ENCODE peak calls at places on chromosomes 13 and 19, in four cellular contexts. L, A, K and Z are unnamed samples.

GRCh38 chr19:41808663-41809566 is 12.5 kb downstream of the CEACAM3 start:
- DNase-seq in A (no peak), K (no peak), L (no peak), Z (peak; percentile 16)

GRCh38 chr13:35343417-35343816 is 133.1 kb downstream of the MAB21L1 start:
- DNase-seq in K (no peak), L (no peak), A (no peak), Z (no peak)

GRCh38 chr19:55146078-55146647 is 2.8 kb downstream of the TNNT1 start:
- DNase-seq in A (peak; percentile 64), L (peak; percentile 85), K (no peak), Z (peak; percentile 43)

GRCh38 chr13:18948664-18949488 is 232.7 kb downstream of the TUBA3C start:
- DNase-seq in L (no peak), K (no peak), A (no peak), Z (no peak)

GRCh38 chr13:70723732-70724131 is 615.5 kb upstream of the KLHL1 start:
- DNase-seq in L (peak; percentile 1), A (no peak), K (no peak), Z (no peak)

GRCh38 chr19:54551293-54551692 is 22.3 kb upstream of the LILRA2 start:
- DNase-seq in L (no peak), K (peak; percentile 67), A (no peak), Z (no peak)

GRCh38 chr13:52848455-52849190 is at the start of gene PCDH8:
- DNase-seq in A (no peak), L (no peak), K (no peak), Z (no peak)

GRCh38 chr19:33390120-33390907 is 16.8 kb downstream of the CEBPG start:
- DNase-seq in L (no peak), A (no peak), K (no peak), Z (peak; percentile 67)

GRCh38 chr19:6706633-6706958 is 13.9 kb downstream of the C3 start:
- DNase-seq in L (no peak), A (no peak), K (no peak), Z (no peak)

GRCh38 chr19:14949876-14950275 is 8.6 kb downstream of the OR7C2 start:
- DNase-seq in K (no peak), L (no peak), A (no peak), Z (no peak)

GRCh38 chr19:5867201-5868136 is 2.9 kb downstream of the FUT5 start:
- DNase-seq in K (no peak), L (no peak), A (no peak), Z (no peak)

GRCh38 chr19:10712754-10713153 is 5.1 kb upstream of the DNM2 start:
- DNase-seq in K (no peak), A (no peak), L (no peak), Z (no peak)

GRCh38 chr13:46926856-46927625 is 30.2 kb upstream of the HTR2A start:
- DNase-seq in A (no peak), L (no peak), K (no peak), Z (no peak)

GRCh38 chr19:35223084-35223790 is 5.3 kb downstream of the FAM187B start:
- DNase-seq in A (no peak), L (peak; percentile 27), K (no peak), Z (peak; percentile 34)

GRCh38 chr13:75417647-75418046 is 64.3 kb downstream of the TBC1D4 start:
- DNase-seq in K (no peak), A (no peak), L (no peak), Z (peak; percentile 15)

GRCh38 chr13:75418186-75418843 is 63.7 kb downstream of the TBC1D4 start:
- DNase-seq in A (no peak), L (no peak), K (no peak), Z (no peak)

GRCh38 chr13:75417006-75417384 is 65.0 kb downstream of the TBC1D4 start:
- DNase-seq in A (no peak), L (no peak), K (no peak), Z (peak; percentile 29)

GRCh38 chr13:75419656-75420055 is 62.3 kb downstream of the TBC1D4 start:
- DNase-seq in A (no peak), K (no peak), L (no peak), Z (no peak)

DNA sequence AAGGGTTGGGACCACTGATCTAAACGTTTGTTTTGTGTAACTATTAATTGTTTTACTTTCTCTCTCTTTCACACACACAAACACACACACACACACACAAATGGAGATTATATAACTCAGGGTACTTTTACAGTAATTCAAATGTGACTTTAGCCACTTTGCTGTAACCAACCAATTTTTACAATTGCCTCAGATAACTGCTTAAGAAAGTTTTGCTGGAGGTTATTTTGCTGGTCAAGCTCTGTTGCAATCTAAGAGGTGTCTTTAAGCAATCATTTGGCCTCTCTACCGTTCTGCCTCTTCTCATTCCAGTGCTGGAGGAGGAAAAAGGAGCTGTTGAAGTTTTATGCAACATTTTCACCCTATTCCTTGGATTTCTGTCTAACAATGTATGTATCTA is 63.0 kb downstream of the TBC1D4 start:
- DNase-seq in A (no peak), K (no peak), L (no peak), Z (peak; percentile 50)
- TF ChIP-seq POLR2A in A (no peak), K (no peak), L (no peak), Z (no peak)

DNA sequence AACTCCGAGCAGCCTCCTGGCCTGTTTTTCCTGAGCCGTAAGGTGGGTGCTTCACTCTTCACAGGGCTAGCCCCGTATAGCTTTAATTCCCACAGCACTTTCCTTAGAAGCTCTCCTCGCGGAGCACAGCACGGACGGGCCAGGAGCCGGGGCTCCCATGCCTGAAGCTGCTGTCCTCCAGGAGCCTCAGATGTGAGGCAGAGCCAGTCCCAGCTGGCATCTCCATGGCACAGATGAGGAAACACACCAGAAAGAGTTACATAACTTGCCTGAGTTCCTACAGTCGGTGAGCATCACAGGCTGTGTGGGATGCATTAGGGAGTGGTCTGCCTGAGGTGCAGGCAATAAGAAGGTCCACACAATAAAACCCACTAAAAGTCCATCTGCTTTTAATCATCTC is 118.5 kb downstream of the ATP8A2 start:
- DNase-seq in A (no peak), L (no peak), K (no peak), Z (no peak)
- TF ChIP-seq CTCF in A (no peak), L (no peak), K (no peak), Z (no peak)

DNA sequence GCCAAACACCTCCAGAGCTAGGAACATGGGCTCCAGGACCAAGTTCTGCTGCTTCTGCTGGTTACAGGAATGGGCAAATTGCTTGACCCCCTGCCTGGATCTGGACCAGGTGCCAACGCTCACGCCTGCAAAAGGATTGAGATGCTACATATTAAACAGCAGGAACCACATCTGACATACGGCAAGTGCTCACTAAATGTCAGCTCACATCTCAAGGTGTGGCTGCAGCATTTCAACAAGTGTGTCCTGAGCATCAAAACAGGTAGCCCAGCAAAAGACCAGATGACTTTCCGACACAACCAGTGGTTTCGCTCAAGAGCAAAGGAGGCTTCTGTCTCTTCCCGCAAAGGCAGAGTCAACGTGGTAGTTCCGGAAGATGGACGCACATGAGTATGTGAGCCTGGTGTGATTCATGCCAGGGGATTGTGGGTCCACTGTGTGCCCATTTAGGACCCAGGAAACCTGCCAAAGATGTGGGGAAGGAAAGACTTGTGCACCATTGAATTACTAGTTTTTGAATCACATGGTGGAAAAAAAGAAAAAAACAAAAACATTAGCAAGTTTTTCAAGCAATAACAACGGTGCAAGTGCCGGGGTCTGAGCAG is 77.8 kb downstream of the SOX1 start:
- DNase-seq in K (no peak), L (no peak), A (no peak), Z (no peak)
- TF ChIP-seq MAX in K (no peak), L (no peak), A (no peak), Z (no peak)

DNA sequence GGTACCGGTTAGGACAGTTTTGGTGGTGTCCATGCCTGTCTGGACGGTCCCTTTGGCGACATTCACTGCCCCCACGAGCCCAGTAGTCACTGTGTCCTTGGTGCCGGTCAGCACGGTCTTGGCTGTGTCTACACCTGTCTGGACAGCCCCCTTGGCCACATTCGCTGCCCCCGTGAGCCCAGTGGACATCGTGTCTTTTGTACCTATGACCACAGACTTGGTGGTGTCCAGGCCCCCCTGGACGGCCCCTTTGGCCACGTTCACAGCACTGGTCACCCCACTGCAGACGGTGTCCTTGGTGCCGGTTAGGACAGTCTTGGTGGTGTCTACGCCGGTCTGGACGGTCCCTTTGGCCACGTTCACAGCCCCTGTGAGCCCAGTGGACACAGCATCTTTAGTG is 6.2 kb downstream of the PLIN4 start:
- DNase-seq in L (no peak), A (no peak), K (no peak), Z (no peak)
- TF ChIP-seq POLR2A in L (no peak), A (no peak), K (no peak), Z (no peak)

GRCh38 chr19:28618504-28618903 is 594.4 kb downstream of the UQCRFS1 start:
- DNase-seq in L (no peak), A (no peak), K (no peak), Z (no peak)
- TF ChIP-seq CTCF in L (no peak), A (no peak), K (no peak), Z (no peak)

GRCh38 chr13:30235206-30235605 is 72.1 kb downstream of the KATNAL1 start:
- DNase-seq in A (no peak), K (no peak), L (no peak), Z (peak; percentile 9)
- TF ChIP-seq MAX in A (no peak), K (no peak), L (no peak), Z (no peak)

GRCh38 chr19:52095172-52096014 is at the start of gene ZNF841:
- DNase-seq in A (no peak), K (peak; percentile 60), L (peak; percentile 92), Z (peak; percentile 94)
- TF ChIP-seq POLR2A in A (no peak), K (peak; percentile 87), L (peak; percentile 32), Z (peak; percentile 73)

GRCh38 chr13:109123971-109124370 is 494.6 kb downstream of the MYO16 start:
- DNase-seq in A (no peak), L (no peak), K (no peak), Z (peak; percentile 68)
- TF ChIP-seq CTCF in A (no peak), L (no peak), K (no peak), Z (peak; percentile 13)

DNA sequence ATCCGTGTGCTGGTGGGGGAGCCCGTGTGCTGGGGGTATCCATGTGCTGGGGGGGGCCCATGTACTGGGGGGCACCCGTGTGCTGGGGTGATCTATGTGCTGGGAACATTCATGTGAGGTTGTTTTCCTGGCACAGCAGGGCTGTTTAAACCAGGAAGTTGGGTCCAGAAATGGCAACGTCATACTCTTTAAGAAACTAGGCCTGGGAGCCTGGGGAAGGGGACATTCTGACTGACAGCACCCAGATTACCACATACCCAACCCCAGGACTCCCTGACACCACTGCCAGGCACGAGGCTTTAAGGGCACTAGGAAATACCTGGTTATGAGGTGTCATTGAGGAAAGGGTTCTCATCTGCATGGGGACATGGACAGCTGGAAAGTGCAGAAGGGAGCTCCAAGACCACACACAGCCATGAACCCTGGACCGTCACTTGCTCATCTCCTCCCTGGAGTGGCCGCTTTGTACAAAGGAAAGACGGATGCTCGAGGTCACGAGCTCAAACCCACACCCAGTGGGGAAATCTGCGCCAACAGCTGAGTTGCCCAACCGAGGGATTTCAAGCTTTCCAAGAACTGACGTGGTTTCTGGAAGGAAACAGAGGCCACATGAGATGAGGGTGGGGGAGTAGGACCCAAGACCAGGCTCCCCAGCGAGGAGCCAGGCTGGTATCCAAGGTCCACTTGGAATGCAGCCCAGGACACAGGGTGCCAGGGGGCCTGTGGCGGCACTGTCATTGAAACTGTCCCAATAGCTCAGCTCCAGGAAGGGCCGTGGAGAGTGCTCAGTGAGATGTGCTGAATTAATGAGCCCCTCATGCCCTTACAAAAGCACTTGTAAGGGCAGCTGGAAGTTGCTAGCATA is 40.9 kb downstream of the RAB20 start:
- DNase-seq in K (no peak), A (no peak), L (peak; percentile 20), Z (peak; percentile 89)
- TF ChIP-seq MAX in K (no peak), A (no peak), L (no peak), Z (peak; percentile 59)